ENCODE peak calls at places on chromosomes 2 and 18, in five cellular contexts. R, I, K, U and V are unnamed samples.

GRCh38 chr18:24000613-24001490 is 13.7 kb upstream of the TTC39C start:
- ATAC-seq in R (no peak), I (no peak), K (no peak), U (no peak), V (no peak)

GRCh38 chr18:24600076-24600654 is 139.7 kb downstream of the HRH4 start:
- ATAC-seq in R (no peak), I (peak; percentile 42), K (peak; percentile 42), U (no peak), V (no peak)

GRCh38 chr18:27750014-27750413 is 426.9 kb downstream of the CDH2 start:
- ATAC-seq in R (peak; percentile 64), I (peak; percentile 69), K (peak; percentile 38), U (peak; percentile 71), V (no peak)

GRCh38 chr2:188971316-188971930 is 2.8 kb upstream of the COL3A1 start:
- ATAC-seq in R (no peak), I (no peak), K (no peak), U (no peak), V (no peak)

GRCh38 chr2:85314884-85315242 is 12.9 kb downstream of the TGOLN2 start:
- ATAC-seq in R (no peak), I (no peak), K (peak; percentile 13), U (peak; percentile 43), V (no peak)

GRCh38 chr2:8579686-8580085 is 102.2 kb upstream of the ID2 start:
- ATAC-seq in R (no peak), I (no peak), K (no peak), U (no peak), V (no peak)

GRCh38 chr2:232942831-232943230 is 70.2 kb downstream of the NGEF start:
- ATAC-seq in R (no peak), I (no peak), K (no peak), U (no peak), V (no peak)

GRCh38 chr2:26274058-26274613 is 29.4 kb downstream of the HADHB start:
- ATAC-seq in R (no peak), I (peak; percentile 93), K (peak; percentile 81), U (peak; percentile 91), V (peak; percentile 96)

GRCh38 chr2:197993363-197993762 is 189.0 kb downstream of the PLCL1 start:
- ATAC-seq in R (no peak), I (no peak), K (no peak), U (peak; percentile 43), V (no peak)

GRCh38 chr2:227780981-227781630 is 32.5 kb upstream of the CCL20 start:
- ATAC-seq in R (no peak), I (no peak), K (no peak), U (no peak), V (no peak)

DNA sequence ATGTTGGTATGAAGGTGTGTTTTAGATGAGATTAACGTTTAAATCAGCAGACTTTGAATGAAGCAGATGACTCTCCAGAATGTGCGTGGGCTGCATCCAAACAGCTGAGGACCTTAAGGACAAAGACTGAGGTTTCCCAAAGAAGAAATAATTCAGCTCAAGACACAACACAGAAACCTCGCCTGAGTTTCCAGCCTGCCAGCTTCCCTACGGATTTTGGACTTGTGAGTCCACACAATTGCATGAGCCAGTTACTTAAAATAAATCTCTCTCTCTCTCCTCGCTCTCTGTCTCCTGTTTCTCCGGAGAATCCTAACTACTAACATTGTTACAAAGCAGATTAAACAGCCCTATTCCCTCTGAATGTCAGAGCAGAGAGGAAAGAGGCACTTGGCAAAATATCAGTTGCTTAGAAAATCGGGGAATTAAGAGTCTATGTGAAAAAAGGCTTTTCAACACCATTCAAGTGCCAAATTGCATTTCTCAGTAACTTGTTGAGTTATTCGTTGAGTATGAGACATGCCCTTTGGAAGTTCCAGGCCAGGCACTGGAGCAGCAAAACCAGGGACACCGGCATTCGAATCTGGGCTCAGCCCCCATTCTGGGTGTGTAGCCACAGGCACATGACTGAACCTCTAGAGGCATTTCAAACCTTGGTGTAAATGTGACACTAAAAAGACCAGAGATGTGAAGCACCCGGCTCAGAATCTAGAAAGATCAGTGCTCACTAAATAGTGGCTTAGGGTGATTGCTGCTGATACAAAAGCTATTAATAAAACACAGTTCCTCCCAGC is 174.6 kb upstream of the PID1 start:
- ATAC-seq in R (no peak), I (no peak), K (peak; percentile 64), U (peak; percentile 58), V (peak; percentile 39)
- H3K27ac ChIP-seq in R (no peak overlapping the region), I (peak overlapping the region; percentile 83), K (peak overlapping the region; percentile 85), U (peak overlapping the region; percentile 72), V (peak overlapping the region; percentile 79)

GRCh38 chr2:146540271-146540932 is 1304.4 kb upstream of the ACVR2A start:
- ATAC-seq in R (no peak), I (no peak), K (no peak), U (no peak), V (no peak)

GRCh38 chr2:146537477-146537876 is 1307.4 kb upstream of the ACVR2A start:
- ATAC-seq in R (no peak), I (no peak), K (no peak), U (no peak), V (no peak)

GRCh38 chr2:146547236-146547635 is 1297.6 kb upstream of the ACVR2A start:
- ATAC-seq in R (no peak), I (no peak), K (no peak), U (no peak), V (no peak)

GRCh38 chr2:146544701-146545100 is 1300.1 kb upstream of the ACVR2A start:
- ATAC-seq in R (no peak), I (no peak), K (no peak), U (no peak), V (no peak)

GRCh38 chr2:146541896-146542295 is 1302.9 kb upstream of the ACVR2A start:
- ATAC-seq in R (no peak), I (no peak), K (no peak), U (no peak), V (no peak)
- H3K27ac ChIP-seq in R (no peak overlapping the region), I (no peak overlapping the region), K (no peak overlapping the region), U (no peak overlapping the region), V (no peak overlapping the region)

GRCh38 chr2:229416116-229416694 is 145.1 kb upstream of the PID1 start:
- ATAC-seq in R (no peak), I (no peak), K (peak; percentile 93), U (peak; percentile 94), V (peak; percentile 97)
- H3K27ac ChIP-seq in R (no peak overlapping the region), I (no peak overlapping the region), K (peak overlapping the region; percentile 66), U (peak overlapping the region; percentile 52), V (peak overlapping the region; percentile 63)

DNA sequence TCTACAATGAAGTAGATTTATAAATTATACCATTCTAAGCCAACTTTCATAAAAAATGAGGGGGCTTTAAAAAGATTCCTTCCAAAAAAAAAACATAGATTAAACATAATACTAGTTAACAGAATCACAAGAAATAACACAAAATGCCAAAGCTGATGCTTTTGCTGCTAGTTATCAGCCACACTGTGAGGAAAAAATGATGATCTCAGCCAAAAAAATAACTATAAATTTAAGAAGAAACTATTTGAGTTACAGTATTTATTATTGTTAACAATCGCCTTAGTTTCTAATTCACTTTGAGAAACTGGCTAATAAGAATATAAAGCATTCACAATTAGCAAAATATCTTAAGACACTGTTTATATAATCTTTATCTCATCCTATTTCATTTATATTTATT is 27.1 kb downstream of the BAZ2B start:
- ATAC-seq in R (no peak), I (no peak), K (no peak), U (no peak), V (no peak)
- H3K27ac ChIP-seq in R (no peak overlapping the region), I (no peak overlapping the region), K (no peak overlapping the region), U (no peak overlapping the region), V (no peak overlapping the region)